ENCODE peak calls at places on chromosome 2, in six cellular contexts. W is CD8-positive, alpha-beta T cell; Q is heart right ventricle; M is transverse colon; X is cardiac muscle cell; B is ovary. O is an unnamed sample. For H3K4me1, the result is how much of the 10 kb centered on the place peaks cover.

GRCh38 chr2:108377815-108378630 is at the start of gene SULT1C4:
- DNase-seq in B (peak), M (peak), W (no peak), X (peak), Q (peak), O (no peak)

GRCh38 chr2:190486037-190486623 is 48.4 kb downstream of the NEMP2 start:
- DNase-seq in X (peak), W (no peak), Q (no peak), M (no peak), B (no peak), O (no peak)

GRCh38 chr2:160928854-160929301 is 231.3 kb upstream of the TANK start:
- DNase-seq in M (no peak), X (peak), B (no peak), Q (no peak), W (no peak), O (no peak)

GRCh38 chr2:20381457-20381856 is 30.8 kb upstream of the PUM2 start:
- DNase-seq in M (peak), B (no peak), Q (no peak), X (peak), W (no peak), O (no peak)

GRCh38 chr2:102488063-102488462 is 15.0 kb downstream of the SLC9A4 start:
- DNase-seq in Q (no peak), B (no peak), M (peak), X (peak), W (no peak), O (no peak)

GRCh38 chr2:74778381-74779371 is 55.3 kb upstream of the HK2 start:
- DNase-seq in W (no peak), Q (no peak), X (peak), M (no peak), B (no peak), O (no peak)

GRCh38 chr2:28342081-28342967 is 50.3 kb upstream of the FOSL2 start:
- DNase-seq in Q (peak), W (no peak), M (peak), B (peak), X (peak), O (no peak)

GRCh38 chr2:123514808-123515207 is 510.3 kb upstream of the CNTNAP5 start:
- DNase-seq in X (no peak), Q (no peak), M (no peak), W (no peak), B (no peak), O (no peak)

GRCh38 chr2:83106853-83107252 is 1352.2 kb downstream of the SUCLG1 start:
- DNase-seq in B (no peak), M (no peak), X (no peak), Q (no peak), W (no peak), O (no peak)

GRCh38 chr2:23519334-23519651 is 134.3 kb downstream of the KLHL29 start:
- DNase-seq in M (no peak), B (no peak), W (no peak), Q (no peak), X (no peak), O (no peak)

GRCh38 chr2:96661324-96661723 is 18.8 kb downstream of the FER1L5 start:
- DNase-seq in B (no peak), X (no peak), W (no peak), M (no peak), Q (no peak), O (no peak)

GRCh38 chr2:85899284-85899683 is 10.5 kb upstream of the ST3GAL5 start:
- DNase-seq in Q (no peak), W (no peak), B (no peak), X (no peak), M (no peak), O (no peak)

GRCh38 chr2:54666131-54666637 is 57.3 kb upstream of the EML6 start:
- DNase-seq in W (no peak), Q (no peak), B (peak), X (peak), M (no peak), O (no peak)

GRCh38 chr2:28339516-28340175 is 53.0 kb upstream of the FOSL2 start:
- DNase-seq in B (no peak), X (peak), W (no peak), M (no peak), Q (no peak), O (no peak)

GRCh38 chr2:52934354-52934898 is 833.2 kb upstream of the CHAC2 start:
- DNase-seq in Q (no peak), M (no peak), X (peak), W (no peak), B (no peak), O (no peak)

GRCh38 chr2:7083580-7084509 is 166.6 kb downstream of the RNF144A start:
- DNase-seq in Q (no peak), B (no peak), W (no peak), M (no peak), X (peak), O (peak)

GRCh38 chr2:104866883-104867350 is 13.0 kb downstream of the POU3F3 start:
- DNase-seq in M (no peak), W (no peak), Q (no peak), B (no peak), X (no peak), O (no peak)

GRCh38 chr2:120272763-120273481 is 20.3 kb downstream of the RALB start:
- DNase-seq in Q (no peak), M (no peak), X (no peak), W (no peak), B (no peak), O (no peak)

GRCh38 chr2:190812506-190813294 is 67.9 kb upstream of the GLS start:
- DNase-seq in M (no peak), X (peak), B (no peak), Q (no peak), W (no peak), O (no peak)

GRCh38 chr2:191347881-191348280 is 102.7 kb downstream of the MYO1B start:
- DNase-seq in M (no peak), X (no peak), W (no peak), Q (no peak), B (no peak), O (no peak)

GRCh38 chr2:231068525-231069222 is 12.0 kb downstream of the PSMD1 start:
- DNase-seq in B (no peak), W (no peak), X (peak), Q (no peak), M (no peak), O (no peak)

GRCh38 chr2:46118656-46119338 is 178.4 kb upstream of the EPAS1 start:
- DNase-seq in W (no peak), B (no peak), Q (no peak), M (no peak), X (peak), O (no peak)

GRCh38 chr2:46116616-46117015 is 180.6 kb upstream of the EPAS1 start:
- DNase-seq in X (peak), M (no peak), W (no peak), B (no peak), Q (no peak), O (no peak)

GRCh38 chr2:46117379-46117778 is 179.8 kb upstream of the EPAS1 start:
- DNase-seq in Q (no peak), B (no peak), W (no peak), M (no peak), X (peak), O (no peak)

GRCh38 chr2:46119453-46119852 is 177.8 kb upstream of the EPAS1 start:
- DNase-seq in X (peak), W (no peak), B (no peak), Q (no peak), M (no peak), O (no peak)

GRCh38 chr2:46117994-46118393 is 179.2 kb upstream of the EPAS1 start:
- DNase-seq in X (no peak), B (no peak), M (no peak), W (no peak), Q (no peak), O (no peak)
- H3K4me1 ChIP-seq in X (under half), B (under half), M (under half), W (under half), Q (half or more), O (under half)

DNA sequence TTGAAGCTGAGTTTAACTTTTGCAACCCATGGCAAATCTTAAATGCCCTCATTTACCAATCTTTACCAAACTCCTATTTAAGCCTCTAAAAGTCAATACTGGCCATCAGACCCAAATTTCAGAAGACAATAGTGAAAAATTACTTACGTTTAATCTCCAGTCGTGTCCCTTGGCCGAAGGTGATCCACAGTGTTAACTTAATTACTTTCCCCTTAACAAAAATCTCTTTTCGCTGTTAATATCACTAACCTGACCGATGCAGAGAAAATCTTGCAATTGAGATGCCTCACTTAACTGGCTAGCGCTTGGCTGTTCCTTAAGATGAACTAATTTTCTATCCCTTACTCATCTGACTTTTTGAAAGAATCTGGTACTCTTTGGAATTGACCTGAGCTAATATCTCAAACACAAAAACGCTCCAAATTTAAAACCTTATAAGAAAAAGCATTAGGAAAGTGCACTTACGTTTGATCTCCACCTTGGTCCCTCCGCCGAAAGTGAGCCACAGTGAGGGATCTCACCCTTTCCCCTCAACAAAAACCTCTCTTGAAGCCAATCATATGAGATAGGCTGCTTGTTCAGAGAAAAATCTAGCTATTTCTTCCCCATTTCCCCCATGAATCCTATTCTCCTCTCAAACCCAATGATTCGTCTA is 169.1 kb downstream of the RPIA start:
- DNase-seq in W (no peak), M (no peak), Q (no peak), B (no peak), X (no peak), O (no peak)
- H3K4me3 ChIP-seq in W (no peak), M (no peak), Q (no peak), B (no peak), X (no peak), O (no peak)

GRCh38 chr2:180495606-180496005 is 484.8 kb upstream of the UBE2E3 start:
- DNase-seq in M (no peak), Q (no peak), X (peak), B (no peak), W (no peak), O (no peak)
- TF ChIP-seq CTCF in M (no peak), Q (no peak), X (no peak), B (no peak), W (no peak), O (no peak)

GRCh38 chr2:98702127-98702802 is 28.7 kb downstream of the MGAT4A start:
- DNase-seq in B (no peak), M (peak), X (no peak), Q (peak), W (no peak), O (no peak)

GRCh38 chr2:98705333-98705617 is 25.7 kb downstream of the MGAT4A start:
- DNase-seq in B (no peak), X (no peak), Q (no peak), M (peak), W (no peak), O (no peak)

GRCh38 chr2:98703738-98704137 is 27.2 kb downstream of the MGAT4A start:
- DNase-seq in B (no peak), W (no peak), X (no peak), M (no peak), Q (no peak), O (no peak)

GRCh38 chr2:98702896-98703620 is 27.9 kb downstream of the MGAT4A start:
- DNase-seq in Q (no peak), B (no peak), M (no peak), X (no peak), W (no peak), O (no peak)

GRCh38 chr2:98704499-98705332 is 26.2 kb downstream of the MGAT4A start:
- DNase-seq in W (no peak), Q (no peak), X (no peak), B (no peak), M (peak), O (no peak)
- H3K4me1 ChIP-seq in W (half or more), Q (half or more), X (under half), B (under half), M (half or more), O (under half)

GRCh38 chr2:175373729-175374128 is 192.2 kb upstream of the ATP5MC3 start:
- DNase-seq in Q (no peak), W (no peak), M (no peak), X (no peak), B (no peak), O (no peak)
- H3K4me3 ChIP-seq in Q (no peak), W (no peak), M (no peak), X (no peak), B (no peak), O (no peak)

DNA sequence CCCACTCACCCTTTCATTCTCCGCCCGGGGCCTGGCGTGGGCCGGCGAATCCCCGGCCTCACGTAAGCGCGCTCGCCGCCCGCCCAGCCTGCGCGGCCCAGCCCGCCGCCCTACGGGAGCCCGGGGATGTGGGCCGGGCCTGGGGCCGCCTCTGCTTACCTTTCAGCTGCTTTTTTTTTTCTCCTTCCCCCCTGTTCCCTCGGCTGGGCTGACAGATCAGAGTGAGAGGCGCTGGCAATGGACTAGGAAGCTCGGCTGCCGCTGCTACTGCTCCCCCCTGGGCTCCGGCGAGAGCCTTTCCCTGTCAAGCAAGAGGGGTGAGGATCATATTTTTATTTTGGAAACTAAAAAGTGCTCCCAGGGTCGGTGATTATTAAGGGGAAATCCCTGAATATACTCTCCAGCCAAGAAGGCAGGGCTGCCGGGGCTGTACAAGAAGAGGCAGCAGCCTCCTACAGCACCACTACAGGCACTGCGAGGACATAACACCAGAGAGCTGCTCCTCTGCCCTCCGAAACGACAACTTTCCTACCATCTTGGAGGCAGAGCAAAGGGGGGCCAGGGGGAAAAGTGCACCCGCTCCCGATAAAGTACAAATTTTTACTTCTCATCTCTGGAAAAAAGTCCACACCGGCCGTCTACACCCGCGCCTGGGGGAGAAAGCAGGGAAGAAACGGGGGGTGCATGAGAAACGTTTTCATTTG is at the start of gene INO80D:
- DNase-seq in W (peak), B (peak), M (peak), X (peak), Q (peak), O (peak)
- TF ChIP-seq CTCF in W (peak), B (peak), M (peak), X (peak), Q (peak), O (peak)

GRCh38 chr2:9212010-9212638 is 5.5 kb downstream of the ASAP2 start:
- DNase-seq in M (peak), B (no peak), Q (no peak), X (no peak), W (no peak), O (no peak)
- H3K4me1 ChIP-seq in M (half or more), B (under half), Q (half or more), X (under half), W (under half), O (under half)

GRCh38 chr2:106582431-106583143 is 95.4 kb downstream of the CD8B2 start:
- DNase-seq in X (peak), M (peak), Q (peak), W (peak), B (peak), O (peak)
- H3K4me3 ChIP-seq in X (peak), M (peak), Q (peak), W (peak), B (peak), O (no peak)